ENCODE peak calls at places on chromosomes 7 and 10, in four cellular contexts. H is left lung, V is AG04450, B is Panc1. W is an unnamed sample.

GRCh38 chr10:119113805-119114732 is 10.2 kb downstream of the DENND10 start:
- DNase-seq in H (no peak), V (peak; percentile 85), B (no peak), W (peak; percentile 44)

GRCh38 chr7:28678421-28678965 is 266.2 kb downstream of the CREB5 start:
- DNase-seq in H (no peak), V (no peak), B (no peak), W (no peak)

GRCh38 chr10:98323221-98324164 is 55.5 kb upstream of the LOXL4 start:
- DNase-seq in H (peak; percentile 88), V (peak; percentile 87), B (peak; percentile 73), W (no peak)

GRCh38 chr10:29850371-29850770 is 209.0 kb downstream of the JCAD start:
- DNase-seq in H (no peak), V (no peak), B (no peak), W (no peak)

GRCh38 chr10:43943825-43944360 is 295.2 kb upstream of the ZNF32 start:
- DNase-seq in H (no peak), V (no peak), B (no peak), W (no peak)

GRCh38 chr7:138125119-138125518 is 48.9 kb downstream of the AKR1D1 start:
- DNase-seq in H (no peak), V (no peak), B (no peak), W (peak; percentile 24)

GRCh38 chr7:47045169-47045568 is 536.7 kb downstream of the TNS3 start:
- DNase-seq in H (no peak), V (no peak), B (no peak), W (no peak)

GRCh38 chr10:121027390-121027789 is 176.2 kb downstream of the WDR11 start:
- DNase-seq in H (no peak), V (no peak), B (no peak), W (no peak)

GRCh38 chr7:30844483-30844874 is 67.2 kb upstream of the AQP1 start:
- DNase-seq in H (no peak), V (no peak), B (no peak), W (no peak)

GRCh38 chr10:16944081-16944922 is 127.1 kb upstream of the RSU1 start:
- DNase-seq in H (no peak), V (peak; percentile 52), B (no peak), W (no peak)

GRCh38 chr10:32156031-32156495 is 99.8 kb upstream of the KIF5B start:
- DNase-seq in H (no peak), V (no peak), B (no peak), W (no peak)

GRCh38 chr10:116671274-116671926 is 50.6 kb downstream of the PNLIPRP2 start:
- DNase-seq in H (no peak), V (peak; percentile 30), B (no peak), W (no peak)

GRCh38 chr10:16788125-16788524 is 29.1 kb downstream of the RSU1 start:
- DNase-seq in H (no peak), V (no peak), B (no peak), W (no peak)

GRCh38 chr10:75922435-75922834 is 491.0 kb downstream of the LRMDA start:
- DNase-seq in H (no peak), V (no peak), B (no peak), W (no peak)

GRCh38 chr7:6026011-6026819 is 5.0 kb upstream of the ANKRD61 start:
- DNase-seq in H (peak; percentile 78), V (no peak), B (no peak), W (peak; percentile 63)

GRCh38 chr7:152541892-152542291 is 106.1 kb upstream of the KMT2C start:
- DNase-seq in H (no peak), V (no peak), B (no peak), W (no peak)

GRCh38 chr7:152544971-152545619 is 109.3 kb upstream of the KMT2C start:
- DNase-seq in H (no peak), V (no peak), B (no peak), W (no peak)

GRCh38 chr7:152543801-152544200 is 108.0 kb upstream of the KMT2C start:
- DNase-seq in H (no peak), V (no peak), B (no peak), W (no peak)

DNA sequence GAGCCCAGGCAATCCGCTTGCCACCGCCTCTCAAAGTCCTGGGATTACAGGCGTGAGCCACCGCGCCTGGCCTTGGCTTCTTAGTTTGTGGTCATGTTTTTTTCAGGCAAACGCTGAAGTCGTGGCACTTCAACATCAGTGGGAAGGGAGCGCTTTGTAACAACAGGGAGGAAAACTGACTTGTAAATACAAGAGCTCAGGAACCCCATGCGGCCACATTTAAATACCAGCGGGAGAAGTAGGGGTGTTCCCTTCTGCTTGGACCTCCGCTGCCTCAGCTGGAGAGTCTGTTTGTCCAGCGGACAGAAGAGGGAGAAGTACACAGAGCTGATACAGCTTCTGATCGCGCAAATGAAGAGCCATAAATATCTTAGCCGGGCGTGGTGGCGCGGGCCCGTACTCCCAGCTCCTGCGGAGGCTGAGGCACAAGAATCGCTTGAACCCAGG is 108.7 kb upstream of the KMT2C start:
- DNase-seq in H (no peak), V (no peak), B (no peak), W (no peak)
- H3K27ac ChIP-seq in H (no peak overlapping the region), V (no peak overlapping the region), B (no peak overlapping the region), W (no peak overlapping the region)

GRCh38 chr7:134515569-134516468 is 11.5 kb upstream of the AKR1B10 start:
- DNase-seq in H (no peak), V (peak; percentile 61), B (peak; percentile 81), W (peak; percentile 79)

GRCh38 chr7:134514663-134515062 is 12.7 kb upstream of the AKR1B10 start:
- DNase-seq in H (no peak), V (peak; percentile 57), B (peak; percentile 62), W (peak; percentile 52)

GRCh38 chr7:134520130-134520529 is 7.2 kb upstream of the AKR1B10 start:
- DNase-seq in H (no peak), V (no peak), B (no peak), W (no peak)
- TF ChIP-seq CTCF in H (no peak), V (peak; percentile 39), B (peak; percentile 21), W (no peak)

GRCh38 chr7:159032310-159032709 is 112.4 kb downstream of the VIPR2 start:
- DNase-seq in H (no peak), V (no peak), B (no peak), W (no peak)
- H3K27ac ChIP-seq in H (no peak overlapping the region), V (no peak overlapping the region), B (no peak overlapping the region), W (no peak overlapping the region)

DNA sequence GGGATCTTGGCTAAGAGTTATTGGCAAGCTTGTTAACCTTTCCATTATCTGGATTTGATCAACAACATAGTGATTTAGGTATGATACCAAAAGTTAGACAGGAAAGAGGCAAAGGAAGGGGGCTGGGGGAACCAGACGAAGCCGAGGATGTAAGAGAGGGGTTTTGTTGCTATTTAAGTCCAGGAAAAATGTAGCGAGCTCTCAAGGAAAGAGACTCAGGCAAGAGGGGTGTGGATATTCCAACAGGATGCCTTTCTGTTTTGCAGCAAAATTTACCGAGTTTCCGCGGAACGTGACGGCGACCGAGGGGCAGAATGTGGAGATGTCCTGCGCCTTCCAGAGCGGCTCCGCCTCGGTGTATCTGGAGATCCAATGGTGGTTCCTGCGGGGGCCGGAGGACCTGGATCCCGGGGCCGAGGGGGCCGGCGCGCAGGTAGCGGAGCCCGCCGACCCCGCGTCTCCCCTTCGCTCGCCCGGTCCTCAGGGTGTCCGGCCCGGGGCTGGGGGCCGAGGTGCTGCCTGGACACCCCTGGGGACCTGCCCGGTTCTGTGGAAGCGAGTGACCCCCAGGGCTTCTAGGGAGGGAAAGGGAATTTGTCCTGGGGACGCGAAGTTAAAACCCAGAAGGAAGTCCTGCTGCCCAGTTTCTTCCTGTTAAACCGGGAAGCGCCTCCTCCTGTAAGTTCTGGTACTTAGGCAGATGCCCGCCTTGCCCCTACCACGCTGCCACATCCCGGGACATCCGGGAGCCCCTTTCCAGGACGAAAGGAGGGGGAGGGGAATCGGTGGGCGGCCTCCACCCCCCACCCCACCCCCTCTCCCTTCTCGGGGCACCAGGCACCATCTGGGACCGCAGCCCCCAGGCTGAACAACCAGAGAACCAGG is 2.4 kb downstream of the VSTM2A start:
- DNase-seq in H (no peak), V (no peak), B (no peak), W (no peak)
- TF ChIP-seq CTCF in H (no peak), V (no peak), B (no peak), W (no peak)